ENCODE peak calls at places on chromosomes 12 and 14, in seven cellular contexts. One of them, this sample, is unnamed.

GRCh38 chr12:126935435-126935834 is 1331.5 kb upstream of the TMEM132C start:
- DNase-seq in HL-60: no peak
- DNase-seq in right cardiac atrium: no peak
- DNase-seq in NCI-H748 treated with DMSO at 0.1 percent for 48 hours: no peak
- DNase-seq in AG08395: no peak
- DNase-seq in NCI-H1694 treated with DMSO at 0.1 percent for 48 hours: no peak
- DNase-seq in Karpas-422: no peak
- DNase-seq in this sample: no peak

GRCh38 chr12:75270157-75270556 is 60.0 kb downstream of the CAPS2 start:
- DNase-seq in NCI-H1694 treated with DMSO at 0.1 percent for 48 hours: no peak
- DNase-seq in AG08395: no peak
- DNase-seq in Karpas-422: no peak
- DNase-seq in HL-60: peak; percentile 2
- DNase-seq in right cardiac atrium: no peak
- DNase-seq in NCI-H748 treated with DMSO at 0.1 percent for 48 hours: no peak
- DNase-seq in this sample: no peak

GRCh38 chr14:101112351-101113107 is 209.0 kb upstream of the RTL1 start:
- DNase-seq in right cardiac atrium: no peak
- DNase-seq in Karpas-422: no peak
- DNase-seq in NCI-H748 treated with DMSO at 0.1 percent for 48 hours: no peak
- DNase-seq in HL-60: no peak
- DNase-seq in AG08395: no peak
- DNase-seq in NCI-H1694 treated with DMSO at 0.1 percent for 48 hours: no peak
- DNase-seq in this sample: no peak

GRCh38 chr14:70995671-70996070 is 88.4 kb downstream of the PCNX1 start:
- DNase-seq in Karpas-422: no peak
- DNase-seq in NCI-H1694 treated with DMSO at 0.1 percent for 48 hours: no peak
- DNase-seq in HL-60: no peak
- DNase-seq in right cardiac atrium: no peak
- DNase-seq in NCI-H748 treated with DMSO at 0.1 percent for 48 hours: no peak
- DNase-seq in AG08395: no peak
- DNase-seq in this sample: no peak

GRCh38 chr12:91373086-91373485 is 190.5 kb upstream of the DCN start:
- DNase-seq in NCI-H1694 treated with DMSO at 0.1 percent for 48 hours: no peak
- DNase-seq in HL-60: no peak
- DNase-seq in Karpas-422: no peak
- DNase-seq in AG08395: no peak
- DNase-seq in right cardiac atrium: no peak
- DNase-seq in NCI-H748 treated with DMSO at 0.1 percent for 48 hours: no peak
- DNase-seq in this sample: no peak

GRCh38 chr12:69065804-69066203 is 132.8 kb upstream of the CPM start:
- DNase-seq in AG08395: no peak
- DNase-seq in HL-60: no peak
- DNase-seq in NCI-H1694 treated with DMSO at 0.1 percent for 48 hours: no peak
- DNase-seq in NCI-H748 treated with DMSO at 0.1 percent for 48 hours: peak; percentile 64
- DNase-seq in Karpas-422: no peak
- DNase-seq in right cardiac atrium: no peak
- DNase-seq in this sample: no peak

GRCh38 chr14:61653507-61653906 is 41.8 kb upstream of the HIF1A start:
- DNase-seq in Karpas-422: no peak
- DNase-seq in NCI-H1694 treated with DMSO at 0.1 percent for 48 hours: peak; percentile 44
- DNase-seq in AG08395: peak; percentile 64
- DNase-seq in NCI-H748 treated with DMSO at 0.1 percent for 48 hours: no peak
- DNase-seq in right cardiac atrium: peak; percentile 35
- DNase-seq in HL-60: no peak
- DNase-seq in this sample: peak; percentile 87

GRCh38 chr12:51917041-51917590 is 9.8 kb downstream of the ACVRL1 start:
- DNase-seq in Karpas-422: no peak
- DNase-seq in NCI-H748 treated with DMSO at 0.1 percent for 48 hours: no peak
- DNase-seq in right cardiac atrium: no peak
- DNase-seq in NCI-H1694 treated with DMSO at 0.1 percent for 48 hours: no peak
- DNase-seq in AG08395: no peak
- DNase-seq in HL-60: no peak
- DNase-seq in this sample: no peak

GRCh38 chr12:127363392-127363791 is 903.6 kb upstream of the TMEM132C start:
- DNase-seq in HL-60: peak; percentile 5
- DNase-seq in right cardiac atrium: no peak
- DNase-seq in Karpas-422: peak; percentile 56
- DNase-seq in NCI-H1694 treated with DMSO at 0.1 percent for 48 hours: no peak
- DNase-seq in NCI-H748 treated with DMSO at 0.1 percent for 48 hours: peak; percentile 14
- DNase-seq in AG08395: no peak
- DNase-seq in this sample: peak; percentile 23

GRCh38 chr14:78997811-78998210 is 827.6 kb downstream of the NRXN3 start:
- DNase-seq in Karpas-422: no peak
- DNase-seq in AG08395: no peak
- DNase-seq in NCI-H748 treated with DMSO at 0.1 percent for 48 hours: no peak
- DNase-seq in NCI-H1694 treated with DMSO at 0.1 percent for 48 hours: peak; percentile 67
- DNase-seq in right cardiac atrium: no peak
- DNase-seq in HL-60: no peak
- DNase-seq in this sample: no peak

GRCh38 chr12:93219947-93220346 is 157.8 kb upstream of the NUDT4 start:
- DNase-seq in NCI-H748 treated with DMSO at 0.1 percent for 48 hours: no peak
- DNase-seq in HL-60: no peak
- DNase-seq in AG08395: no peak
- DNase-seq in right cardiac atrium: no peak
- DNase-seq in NCI-H1694 treated with DMSO at 0.1 percent for 48 hours: no peak
- DNase-seq in Karpas-422: no peak
- DNase-seq in this sample: no peak

GRCh38 chr12:51871126-51871525 is 16.8 kb upstream of the ANKRD33 start:
- DNase-seq in Karpas-422: no peak
- DNase-seq in right cardiac atrium: peak; percentile 59
- DNase-seq in HL-60: peak; percentile 55
- DNase-seq in NCI-H748 treated with DMSO at 0.1 percent for 48 hours: no peak
- DNase-seq in NCI-H1694 treated with DMSO at 0.1 percent for 48 hours: no peak
- DNase-seq in AG08395: no peak
- DNase-seq in this sample: no peak

GRCh38 chr14:105064721-105065143 is 498 bp downstream of the GPR132 start:
- DNase-seq in HL-60: peak; percentile 87
- DNase-seq in NCI-H1694 treated with DMSO at 0.1 percent for 48 hours: no peak
- DNase-seq in AG08395: peak; percentile 44
- DNase-seq in right cardiac atrium: no peak
- DNase-seq in NCI-H748 treated with DMSO at 0.1 percent for 48 hours: no peak
- DNase-seq in Karpas-422: no peak
- DNase-seq in this sample: peak; percentile 17

GRCh38 chr12:27940756-27941402 is 31.7 kb downstream of the PTHLH start:
- DNase-seq in HL-60: peak; percentile 71
- DNase-seq in Karpas-422: peak; percentile 87
- DNase-seq in right cardiac atrium: peak; percentile 63
- DNase-seq in NCI-H1694 treated with DMSO at 0.1 percent for 48 hours: peak; percentile 79
- DNase-seq in NCI-H748 treated with DMSO at 0.1 percent for 48 hours: peak; percentile 14
- DNase-seq in AG08395: peak; percentile 72
- DNase-seq in this sample: peak; percentile 64

GRCh38 chr12:29238822-29239291 is 89.8 kb downstream of the FAR2 start:
- DNase-seq in Karpas-422: no peak
- DNase-seq in HL-60: no peak
- DNase-seq in right cardiac atrium: no peak
- DNase-seq in NCI-H748 treated with DMSO at 0.1 percent for 48 hours: no peak
- DNase-seq in NCI-H1694 treated with DMSO at 0.1 percent for 48 hours: no peak
- DNase-seq in AG08395: no peak
- DNase-seq in this sample: peak; percentile 41

GRCh38 chr14:65290830-65291229 is 121.7 kb upstream of the FUT8 start:
- DNase-seq in Karpas-422: peak; percentile 63
- DNase-seq in AG08395: peak; percentile 92
- DNase-seq in NCI-H748 treated with DMSO at 0.1 percent for 48 hours: no peak
- DNase-seq in HL-60: no peak
- DNase-seq in right cardiac atrium: no peak
- DNase-seq in NCI-H1694 treated with DMSO at 0.1 percent for 48 hours: no peak
- DNase-seq in this sample: peak; percentile 95

This sample was measured in HCEC 1CT.